ENCODE peak calls at places on chromosomes 13 and 19, in ten cellular contexts. P is pancreas; B is lung; L is CD4-positive, alpha-beta T cell; A is hypothalamus; T is LoVo; G is SHP77; X is HFFc6; E is AML-193; W is substantia nigra. R is an unnamed sample.
A peak's percentile ranks its signal among the peaks of the same experiment; 100 is the strongest.

GRCh38 chr13:56622840-56623239 is 517.9 kb upstream of the PRR20A start:
- DNase-seq in P (no peak), B (no peak), L (no peak), A (no peak), T (no peak), G (no peak), X (no peak), E (no peak), W (no peak), R (no peak)

GRCh38 chr13:98681017-98681416 is 71.5 kb downstream of the SLC15A1 start:
- DNase-seq in P (no peak), B (no peak), L (no peak), A (no peak), T (no peak), G (no peak), X (no peak), E (no peak), W (no peak), R (peak; percentile 12)

GRCh38 chr13:25660996-25661395 is 289.2 kb downstream of the ATP8A2 start:
- DNase-seq in P (no peak), B (no peak), L (no peak), A (no peak), T (no peak), G (no peak), X (no peak), E (no peak), W (no peak), R (no peak)

GRCh38 chr13:24764276-24764630 is 284 bp downstream of the RNF17 start:
- DNase-seq in P (no peak), B (no peak), L (no peak), A (no peak), T (no peak), G (no peak), X (no peak), E (no peak), W (no peak), R (no peak)

GRCh38 chr13:103557878-103558277 is 491.7 kb upstream of the SLC10A2 start:
- DNase-seq in P (no peak), B (no peak), L (no peak), A (no peak), T (no peak), G (no peak), X (no peak), E (no peak), W (no peak), R (no peak)

GRCh38 chr13:99322297-99323103 is 15.3 kb upstream of the GPR183 start:
- DNase-seq in P (no peak), B (no peak), L (no peak), A (no peak), T (no peak), G (no peak), X (peak; percentile 87), E (peak; percentile 90), W (no peak), R (no peak)

GRCh38 chr19:14561832-14562351 is 10.0 kb downstream of the NDUFB7 start:
- DNase-seq in P (no peak), B (no peak), L (no peak), A (peak; percentile 80), T (no peak), G (no peak), X (no peak), E (no peak), W (no peak), R (no peak)

GRCh38 chr13:50762969-50763568 is 80.4 kb downstream of the DLEU7 start:
- DNase-seq in P (no peak), B (no peak), L (no peak), A (no peak), T (no peak), G (no peak), X (no peak), E (no peak), W (no peak), R (no peak)

GRCh38 chr13:22740264-22740663 is 440.5 kb upstream of the SGCG start:
- DNase-seq in P (no peak), B (no peak), L (no peak), A (no peak), T (no peak), G (no peak), X (no peak), E (peak; percentile 29), W (no peak), R (no peak)

GRCh38 chr13:74090397-74090796 is 43.8 kb downstream of the KLF12 start:
- DNase-seq in P (no peak), B (no peak), L (no peak), A (no peak), T (no peak), G (no peak), X (no peak), E (no peak), W (no peak), R (no peak)

GRCh38 chr13:93522486-93522885 is 295.9 kb downstream of the GPC6 start:
- DNase-seq in P (no peak), B (no peak), L (no peak), A (no peak), T (no peak), G (no peak), X (no peak), E (no peak), W (no peak), R (no peak)

R was measured in brain pericyte.